ENCODE peak calls at places on chromosomes 11 and 22, in ten cellular contexts. Z is NCI-H1436; K is HTR-8/SVneo; O is SHP77; A is OCI-LY7; M is transverse colon; Q is stimulated activated CD4-positive, alpha-beta T cell treated with anti-CD3 and anti-CD28 coated beads, Interleukin-4, amount 100 ng/mL, for 1 hour; V is Caki2; F is HuH-7; S is cardiac septum. R is an unnamed sample.

GRCh38 chr22:37284807-37285355 is 2.6 kb downstream of the CYTH4 start:
- DNase-seq in M (peak), K (no peak), Z (no peak), A (peak), S (peak), O (no peak), Q (peak), V (no peak), F (no peak), R (no peak)

GRCh38 chr22:46142548-46143490 is 7.5 kb upstream of the PPARA start:
- DNase-seq in M (no peak), Z (no peak), A (no peak), V (no peak), K (no peak), Q (no peak), S (no peak), O (no peak), F (no peak), R (no peak)

GRCh38 chr11:64870176-64870892 is 8.1 kb downstream of the EHD1 start:
- DNase-seq in O (no peak), M (peak), F (peak), V (no peak), S (no peak), K (no peak), A (no peak), Q (no peak), Z (no peak), R (no peak)

GRCh38 chr22:26524870-26525269 is 12.6 kb upstream of the TFIP11 start:
- DNase-seq in F (peak), O (no peak), M (no peak), S (no peak), A (no peak), Z (no peak), K (no peak), Q (no peak), V (no peak), R (no peak)

GRCh38 chr22:35708453-35708852 is 9.2 kb upstream of the APOL5 start:
- DNase-seq in V (no peak), Q (no peak), A (no peak), F (no peak), S (no peak), M (no peak), O (no peak), Z (no peak), K (no peak), R (no peak)

GRCh38 chr22:31891366-31892079 is 52.8 kb upstream of the YWHAH start:
- DNase-seq in Q (no peak), A (no peak), Z (no peak), O (peak), V (peak), K (no peak), M (no peak), S (no peak), F (no peak), R (no peak)

GRCh38 chr22:24184057-24184798 is 2.9 kb downstream of the SUSD2 start:
- DNase-seq in O (no peak), Z (no peak), M (no peak), K (no peak), F (no peak), Q (no peak), S (no peak), A (no peak), V (no peak), R (no peak)

GRCh38 chr22:49785841-49786451 is 41.7 kb downstream of the BRD1 start:
- DNase-seq in K (no peak), O (no peak), F (no peak), V (no peak), Z (no peak), A (no peak), M (no peak), Q (no peak), S (no peak), R (no peak)

GRCh38 chr11:62461740-62462522 is 43.1 kb downstream of the SCGB1A1 start:
- DNase-seq in S (no peak), O (no peak), Q (no peak), Z (no peak), A (no peak), M (peak), K (peak), F (no peak), V (peak), R (no peak)

GRCh38 chr11:67437082-67437821 is at the start of gene PTPRCAP:
- DNase-seq in K (no peak), A (peak), O (no peak), Q (peak), V (no peak), M (peak), Z (no peak), F (no peak), S (no peak), R (no peak)

GRCh38 chr11:12668166-12668565 is 6.1 kb upstream of the TEAD1 start:
- DNase-seq in M (no peak), O (no peak), Q (no peak), A (no peak), K (no peak), V (no peak), Z (no peak), S (no peak), F (no peak), R (no peak)

GRCh38 chr22:21020802-21021429 is 6.0 kb downstream of the P2RX6 start:
- DNase-seq in V (no peak), F (peak), K (no peak), A (peak), Q (no peak), Z (peak), M (no peak), O (peak), S (no peak), R (no peak)

GRCh38 chr11:26243426-26243825 is 88.5 kb upstream of the ANO3 start:
- DNase-seq in O (no peak), Z (no peak), M (no peak), Q (no peak), A (no peak), K (no peak), V (no peak), S (no peak), F (no peak), R (no peak)

GRCh38 chr11:2312232-2313042 is 10.6 kb downstream of the TSPAN32 start:
- DNase-seq in O (no peak), S (no peak), F (no peak), K (peak), Q (no peak), V (peak), Z (no peak), A (no peak), M (no peak), R (no peak)

GRCh38 chr11:130781906-130782305 is 134.4 kb downstream of the SNX19 start:
- DNase-seq in Z (no peak), A (no peak), Q (no peak), M (no peak), K (no peak), O (no peak), V (no peak), F (no peak), S (no peak), R (no peak)

GRCh38 chr11:69285091-69285490 is 8.9 kb upstream of the MYEOV start:
- DNase-seq in M (no peak), O (no peak), V (no peak), F (no peak), K (no peak), A (no peak), S (no peak), Q (no peak), Z (no peak), R (no peak)

GRCh38 chr11:72038491-72038890 is 39.8 kb downstream of the IL18BP start:
- DNase-seq in O (no peak), Z (no peak), Q (no peak), F (no peak), V (no peak), M (peak), A (no peak), K (no peak), S (peak), R (peak)

GRCh38 chr11:106399075-106399500 is 321.6 kb downstream of the AASDHPPT start:
- DNase-seq in M (no peak), Q (no peak), K (peak), Z (no peak), S (no peak), V (peak), A (no peak), O (no peak), F (no peak), R (no peak)

GRCh38 chr11:46493786-46494185 is 100.0 kb downstream of the AMBRA1 start:
- DNase-seq in V (no peak), M (no peak), Z (no peak), S (no peak), K (no peak), A (no peak), F (no peak), O (no peak), Q (no peak), R (no peak)

GRCh38 chr11:40306938-40307548 is 1152.4 kb downstream of the LRRC4C start:
- DNase-seq in Z (peak), A (peak), S (no peak), Q (no peak), K (peak), M (no peak), F (peak), O (no peak), V (peak), R (peak)

GRCh38 chr11:120226242-120226641 is 13.7 kb upstream of the POU2F3 start:
- DNase-seq in S (no peak), Q (no peak), Z (no peak), K (no peak), A (no peak), M (no peak), V (no peak), O (no peak), F (no peak), R (no peak)

GRCh38 chr11:123628936-123629683 is 25.3 kb downstream of the SCN3B start:
- DNase-seq in A (no peak), O (no peak), F (no peak), Z (no peak), M (peak), K (no peak), Q (no peak), S (peak), V (no peak), R (no peak)

GRCh38 chr11:128552783-128553661 is 34.3 kb downstream of the ETS1 start:
- DNase-seq in O (no peak), Z (no peak), M (peak), Q (no peak), S (no peak), V (peak), A (peak), K (no peak), F (no peak), R (no peak)

GRCh38 chr11:94417386-94417987 is 16.3 kb upstream of the GPR83 start:
- DNase-seq in A (peak), O (no peak), Q (no peak), Z (no peak), M (no peak), V (peak), F (no peak), S (no peak), K (peak), R (no peak)

GRCh38 chr22:40044870-40045834 is 50.4 kb downstream of the FAM83F start:
- DNase-seq in V (peak), F (peak), K (peak), Z (no peak), A (peak), S (peak), O (peak), M (peak), Q (peak), R (peak)

GRCh38 chr11:86637976-86638375 is 34.4 kb downstream of the ME3 start:
- DNase-seq in O (no peak), Q (no peak), S (no peak), A (no peak), V (no peak), K (no peak), F (no peak), M (no peak), Z (no peak), R (no peak)

GRCh38 chr11:125123947-125124633 is 12.7 kb upstream of the TMEM218 start:
- DNase-seq in M (peak), V (peak), S (no peak), A (peak), F (peak), O (peak), Z (peak), Q (peak), K (peak), R (peak)

GRCh38 chr11:116371146-116371545 is 401.6 kb downstream of the BUD13 start:
- DNase-seq in M (no peak), F (no peak), S (peak), A (no peak), K (no peak), Q (no peak), V (no peak), Z (no peak), O (no peak), R (no peak)

GRCh38 chr11:71171024-71171423 is 81.4 kb downstream of the SHANK2 start:
- DNase-seq in K (no peak), M (no peak), Z (no peak), F (no peak), V (no peak), S (peak), A (no peak), O (no peak), Q (no peak), R (no peak)

GRCh38 chr22:23370251-23370650 is 189.9 kb downstream of the BCR start:
- DNase-seq in S (no peak), K (no peak), M (no peak), Q (no peak), Z (no peak), A (no peak), O (no peak), V (no peak), F (no peak), R (no peak)

GRCh38 chr22:31818481-31819392 is 64.9 kb downstream of the DEPDC5 start:
- DNase-seq in Q (no peak), A (no peak), S (no peak), K (no peak), M (no peak), O (no peak), V (no peak), Z (no peak), F (no peak), R (no peak)

GRCh38 chr22:32824531-32825315 is 23.2 kb downstream of the TIMP3 start:
- DNase-seq in K (no peak), Q (no peak), Z (no peak), A (no peak), F (no peak), V (no peak), S (no peak), M (no peak), O (no peak), R (no peak)

GRCh38 chr11:123272565-123272964 is 77.5 kb upstream of the CLMP start:
- DNase-seq in Q (no peak), S (no peak), O (no peak), K (no peak), M (no peak), V (no peak), A (no peak), F (no peak), Z (no peak), R (peak)

R was measured in NCI-H1105.